ENCODE peak calls at places on chromosomes 6 and 20, in ten cellular contexts. X is fibroblast of the aortic adventitia; I is CD4-positive, alpha-beta T cell; E is epithelial cell of esophagus; A is AG10803; D is AG04449; H is GM12865; K is natural killer cell; N is PC-9; L is hepatocyte. Q is an unnamed sample.

GRCh38 chr6:107690864-107691661 is 133.1 kb downstream of the SCML4 start:
- DNase-seq in X (peak; percentile 94), I (no peak), E (no peak), A (peak; percentile 86), D (peak; percentile 94), H (no peak), K (no peak), N (no peak), L (no peak), Q (peak; percentile 58)

GRCh38 chr20:41425180-41425884 is 58.7 kb upstream of the EMILIN3 start:
- DNase-seq in X (no peak), I (no peak), E (no peak), A (peak; percentile 87), D (no peak), H (no peak), K (no peak), N (no peak), L (no peak), Q (peak; percentile 49)

GRCh38 chr20:47791084-47791599 is 5.9 kb upstream of the SULF2 start:
- DNase-seq in X (no peak), I (no peak), E (peak; percentile 94), A (no peak), D (no peak), H (no peak), K (no peak), N (peak; percentile 82), L (no peak), Q (no peak)

GRCh38 chr6:111589366-111589765 is 16.3 kb downstream of the TRAF3IP2 start:
- DNase-seq in X (peak; percentile 97), I (no peak), E (peak; percentile 97), A (peak; percentile 96), D (no peak), H (no peak), K (no peak), N (peak; percentile 91), L (no peak), Q (peak; percentile 79)

GRCh38 chr6:5998741-5999687 is 7.7 kb downstream of the NRN1 start:
- DNase-seq in X (no peak), I (no peak), E (no peak), A (peak; percentile 50), D (no peak), H (no peak), K (no peak), N (no peak), L (no peak), Q (no peak)

GRCh38 chr6:2978923-2979322 is 7.6 kb upstream of the SERPINB6 start:
- DNase-seq in X (no peak), I (no peak), E (no peak), A (no peak), D (no peak), H (no peak), K (no peak), N (no peak), L (no peak), Q (no peak)

GRCh38 chr20:49286689-49287551 is 9.1 kb upstream of the ZNFX1 start:
- DNase-seq in X (no peak), I (no peak), E (peak; percentile 88), A (no peak), D (no peak), H (peak; percentile 33), K (no peak), N (peak; percentile 94), L (peak; percentile 80), Q (peak; percentile 40)

GRCh38 chr6:85714893-85715530 is 72.3 kb upstream of the SYNCRIP start:
- DNase-seq in X (no peak), I (no peak), E (no peak), A (no peak), D (no peak), H (no peak), K (no peak), N (no peak), L (no peak), Q (no peak)

GRCh38 chr6:156949376-156949775 is 172.2 kb downstream of the ARID1B start:
- DNase-seq in X (peak; percentile 70), I (no peak), E (peak; percentile 92), A (peak; percentile 69), D (no peak), H (no peak), K (no peak), N (peak; percentile 84), L (peak; percentile 23), Q (peak; percentile 80)

GRCh38 chr6:156948240-156948639 is 171.1 kb downstream of the ARID1B start:
- DNase-seq in X (no peak), I (no peak), E (no peak), A (no peak), D (no peak), H (no peak), K (no peak), N (no peak), L (no peak), Q (no peak)

GRCh38 chr6:156950084-156950483 is 172.9 kb downstream of the ARID1B start:
- DNase-seq in X (no peak), I (no peak), E (no peak), A (no peak), D (no peak), H (no peak), K (no peak), N (no peak), L (no peak), Q (no peak)

GRCh38 chr6:156946370-156946936 is 169.3 kb downstream of the ARID1B start:
- DNase-seq in X (no peak), I (no peak), E (no peak), A (no peak), D (no peak), H (no peak), K (no peak), N (no peak), L (no peak), Q (no peak)

DNA sequence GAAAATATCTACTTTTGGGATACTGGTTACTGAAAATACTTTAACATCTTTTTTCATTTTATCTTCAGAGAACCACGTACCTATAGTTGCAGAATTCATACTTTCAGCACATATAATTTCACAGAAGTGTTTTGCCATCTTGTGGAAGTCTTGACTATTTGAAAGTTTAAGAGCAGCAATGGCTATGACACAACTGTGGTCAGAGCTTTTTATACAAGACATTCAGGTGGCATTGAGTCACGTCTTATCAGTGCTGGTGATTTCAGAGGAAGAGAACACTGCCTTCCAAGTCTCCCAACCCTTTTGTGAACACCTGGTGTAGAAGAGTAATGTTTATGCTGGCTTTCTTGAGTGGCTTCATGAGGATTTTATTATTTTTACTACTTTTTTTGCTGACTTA is 171.6 kb downstream of the ARID1B start:
- DNase-seq in X (peak; percentile 81), I (no peak), E (peak; percentile 92), A (peak; percentile 53), D (no peak), H (no peak), K (no peak), N (peak; percentile 87), L (peak; percentile 35), Q (peak; percentile 85)
- TF ChIP-seq CTCF in X (no peak), I (no peak), E (no peak), A (no peak), D (no peak), H (no peak), K (no peak), N (no peak), L (peak; percentile 20), Q (peak; percentile 48)

GRCh38 chr6:1264619-1265445 is 47.1 kb upstream of the FOXQ1 start:
- DNase-seq in X (no peak), I (no peak), E (no peak), A (no peak), D (no peak), H (no peak), K (no peak), N (no peak), L (no peak), Q (no peak)

GRCh38 chr6:1263850-1264377 is 48.0 kb upstream of the FOXQ1 start:
- DNase-seq in X (no peak), I (no peak), E (no peak), A (no peak), D (no peak), H (no peak), K (no peak), N (no peak), L (peak; percentile 23), Q (no peak)

GRCh38 chr6:1262704-1263038 is 49.2 kb upstream of the FOXQ1 start:
- DNase-seq in X (no peak), I (no peak), E (no peak), A (no peak), D (no peak), H (no peak), K (no peak), N (no peak), L (no peak), Q (no peak)

GRCh38 chr6:1266686-1267056 is 45.2 kb upstream of the FOXQ1 start:
- DNase-seq in X (no peak), I (no peak), E (no peak), A (no peak), D (no peak), H (no peak), K (no peak), N (no peak), L (no peak), Q (no peak)

DNA sequence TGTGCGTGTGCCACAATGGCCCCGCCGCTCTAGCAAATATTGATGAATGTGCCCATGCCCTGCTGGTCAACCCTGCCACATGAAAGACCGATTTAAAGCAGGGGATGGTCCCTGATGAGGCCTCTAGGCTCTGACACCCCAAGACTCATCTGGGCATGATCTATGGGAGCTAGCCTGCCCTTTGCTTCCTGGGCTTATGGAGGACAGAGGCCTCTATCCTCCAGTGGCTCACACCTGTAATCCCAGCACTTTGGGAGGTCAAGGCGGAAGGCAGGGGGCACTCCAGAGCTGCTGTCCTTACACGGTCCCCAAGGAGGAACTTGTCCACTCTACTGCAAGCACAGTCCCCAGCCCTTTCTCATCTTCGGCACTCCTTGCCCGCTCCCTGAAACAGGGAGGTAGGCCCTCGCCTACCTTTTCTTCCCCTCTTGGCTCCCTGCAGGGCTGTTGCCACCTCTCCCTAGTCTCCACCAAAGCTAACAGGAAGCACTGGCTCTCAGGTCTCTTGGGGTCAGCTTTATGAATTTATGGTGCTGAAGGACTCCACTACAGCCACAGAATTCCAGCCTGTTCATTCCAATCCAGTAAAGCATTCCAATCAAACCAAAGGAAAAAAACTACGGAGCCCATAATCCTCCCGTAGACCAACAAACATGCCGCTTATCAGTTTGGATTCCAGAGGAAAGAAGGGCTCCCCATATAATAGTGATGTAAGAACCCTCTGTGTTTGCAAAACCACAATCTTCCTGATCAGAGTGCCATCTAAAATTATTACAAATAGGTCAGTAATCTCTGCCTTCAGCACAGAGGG is 48.7 kb upstream of the FOXQ1 start:
- DNase-seq in X (peak; percentile 42), I (no peak), E (no peak), A (peak; percentile 61), D (no peak), H (no peak), K (no peak), N (peak; percentile 64), L (peak; percentile 44), Q (peak; percentile 1)
- TF ChIP-seq CTCF in X (peak; percentile 14), I (no peak), E (no peak), A (no peak), D (no peak), H (no peak), K (no peak), N (peak; percentile 22), L (no peak), Q (peak; percentile 35)

GRCh38 chr6:31870385-31870921 is 7.8 kb upstream of the NEU1 start:
- DNase-seq in X (no peak), I (no peak), E (no peak), A (no peak), D (no peak), H (no peak), K (no peak), N (no peak), L (peak; percentile 8), Q (no peak)
- TF ChIP-seq CTCF in X (no peak), I (no peak), E (peak; percentile 6), A (no peak), D (no peak), H (no peak), K (no peak), N (no peak), L (no peak), Q (peak; percentile 23)

GRCh38 chr6:169213814-169214520 is 39.7 kb downstream of the THBS2 start:
- DNase-seq in X (no peak), I (no peak), E (no peak), A (no peak), D (no peak), H (no peak), K (no peak), N (no peak), L (no peak), Q (no peak)

GRCh38 chr6:169215201-169215661 is 38.4 kb downstream of the THBS2 start:
- DNase-seq in X (no peak), I (no peak), E (no peak), A (peak; percentile 30), D (no peak), H (no peak), K (no peak), N (no peak), L (no peak), Q (no peak)

GRCh38 chr6:169211881-169212280 is 41.8 kb downstream of the THBS2 start:
- DNase-seq in X (no peak), I (no peak), E (no peak), A (no peak), D (no peak), H (no peak), K (no peak), N (no peak), L (no peak), Q (no peak)

GRCh38 chr6:169212436-169212835 is 41.2 kb downstream of the THBS2 start:
- DNase-seq in X (no peak), I (no peak), E (no peak), A (no peak), D (no peak), H (no peak), K (no peak), N (no peak), L (no peak), Q (no peak)

GRCh38 chr6:169212897-169213813 is 40.5 kb downstream of the THBS2 start:
- DNase-seq in X (peak; percentile 68), I (peak; percentile 84), E (peak; percentile 89), A (peak; percentile 83), D (no peak), H (peak; percentile 95), K (peak; percentile 85), N (no peak), L (peak; percentile 94), Q (peak; percentile 79)
- TF ChIP-seq CTCF in X (no peak), I (no peak), E (peak; percentile 56), A (peak; percentile 50), D (peak; percentile 70), H (peak; percentile 28), K (no peak), N (no peak), L (peak; percentile 45), Q (peak; percentile 45)